ENCODE peak calls at places on chromosome 7, in five cellular contexts. One of them, this sample, is unnamed.
A peak's percentile ranks its signal among the peaks of the same experiment; 100 is the strongest.

GRCh38 chr7:122550545-122550944 is 148.4 kb downstream of the RNF133 start:
- DNase-seq in Daoy: no peak
- DNase-seq in activated CD8-positive, alpha-beta memory T cell treated with anti-CD3 and anti-CD28 coated beads for 48 hours: no peak
- DNase-seq in glutamatergic neuron: no peak
- DNase-seq in AML-193: no peak
- DNase-seq in this sample: no peak

GRCh38 chr7:107860241-107860961 is 30.6 kb upstream of the DLD start:
- DNase-seq in Daoy: no peak
- DNase-seq in activated CD8-positive, alpha-beta memory T cell treated with anti-CD3 and anti-CD28 coated beads for 48 hours: no peak
- DNase-seq in glutamatergic neuron: no peak
- DNase-seq in AML-193: no peak
- DNase-seq in this sample: no peak

GRCh38 chr7:53094827-53095226 is 59.4 kb downstream of the POM121L12 start:
- DNase-seq in Daoy: no peak
- DNase-seq in activated CD8-positive, alpha-beta memory T cell treated with anti-CD3 and anti-CD28 coated beads for 48 hours: no peak
- DNase-seq in glutamatergic neuron: no peak
- DNase-seq in AML-193: no peak
- DNase-seq in this sample: no peak

GRCh38 chr7:78794101-78794500 is 659.4 kb downstream of the MAGI2 start:
- DNase-seq in Daoy: no peak
- DNase-seq in activated CD8-positive, alpha-beta memory T cell treated with anti-CD3 and anti-CD28 coated beads for 48 hours: no peak
- DNase-seq in glutamatergic neuron: no peak
- DNase-seq in AML-193: no peak
- DNase-seq in this sample: no peak

GRCh38 chr7:1348836-1349335 is 110.4 kb downstream of the MICALL2 start:
- DNase-seq in Daoy: no peak
- DNase-seq in activated CD8-positive, alpha-beta memory T cell treated with anti-CD3 and anti-CD28 coated beads for 48 hours: no peak
- DNase-seq in glutamatergic neuron: no peak
- DNase-seq in AML-193: no peak
- DNase-seq in this sample: no peak

GRCh38 chr7:83704564-83704963 is 55.6 kb upstream of the SEMA3E start:
- DNase-seq in Daoy: peak; percentile 12
- DNase-seq in activated CD8-positive, alpha-beta memory T cell treated with anti-CD3 and anti-CD28 coated beads for 48 hours: no peak
- DNase-seq in glutamatergic neuron: no peak
- DNase-seq in AML-193: no peak
- DNase-seq in this sample: no peak

GRCh38 chr7:80134536-80135305 is at the start of gene GNAI1:
- DNase-seq in Daoy: peak; percentile 81
- DNase-seq in activated CD8-positive, alpha-beta memory T cell treated with anti-CD3 and anti-CD28 coated beads for 48 hours: peak; percentile 18
- DNase-seq in glutamatergic neuron: peak; percentile 88
- DNase-seq in AML-193: no peak
- DNase-seq in this sample: peak; percentile 51

GRCh38 chr7:133679977-133680376 is 427.1 kb downstream of the EXOC4 start:
- DNase-seq in Daoy: no peak
- DNase-seq in activated CD8-positive, alpha-beta memory T cell treated with anti-CD3 and anti-CD28 coated beads for 48 hours: no peak
- DNase-seq in glutamatergic neuron: no peak
- DNase-seq in AML-193: no peak
- DNase-seq in this sample: no peak

GRCh38 chr7:46723003-46723402 is 801.9 kb upstream of the IGFBP3 start:
- DNase-seq in Daoy: no peak
- DNase-seq in activated CD8-positive, alpha-beta memory T cell treated with anti-CD3 and anti-CD28 coated beads for 48 hours: no peak
- DNase-seq in glutamatergic neuron: no peak
- DNase-seq in AML-193: no peak
- DNase-seq in this sample: no peak

GRCh38 chr7:21730399-21730798 is 187.6 kb downstream of the DNAH11 start:
- DNase-seq in Daoy: no peak
- DNase-seq in activated CD8-positive, alpha-beta memory T cell treated with anti-CD3 and anti-CD28 coated beads for 48 hours: no peak
- DNase-seq in glutamatergic neuron: no peak
- DNase-seq in AML-193: no peak
- DNase-seq in this sample: no peak

GRCh38 chr7:5780801-5781496 is 514 bp downstream of the RNF216 start:
- DNase-seq in Daoy: peak; percentile 51
- DNase-seq in activated CD8-positive, alpha-beta memory T cell treated with anti-CD3 and anti-CD28 coated beads for 48 hours: no peak
- DNase-seq in glutamatergic neuron: peak; percentile 48
- DNase-seq in AML-193: peak; percentile 8
- DNase-seq in this sample: peak; percentile 28

GRCh38 chr7:29977926-29978652 is 11.5 kb downstream of the SCRN1 start:
- DNase-seq in Daoy: no peak
- DNase-seq in activated CD8-positive, alpha-beta memory T cell treated with anti-CD3 and anti-CD28 coated beads for 48 hours: no peak
- DNase-seq in glutamatergic neuron: peak; percentile 46
- DNase-seq in AML-193: no peak
- DNase-seq in this sample: no peak

GRCh38 chr7:47327698-47328391 is 254.1 kb downstream of the TNS3 start:
- DNase-seq in Daoy: peak; percentile 90
- DNase-seq in activated CD8-positive, alpha-beta memory T cell treated with anti-CD3 and anti-CD28 coated beads for 48 hours: no peak
- DNase-seq in glutamatergic neuron: peak; percentile 65
- DNase-seq in AML-193: no peak
- DNase-seq in this sample: no peak

GRCh38 chr7:25350074-25350473 is 121.8 kb upstream of the NPVF start:
- DNase-seq in Daoy: no peak
- DNase-seq in activated CD8-positive, alpha-beta memory T cell treated with anti-CD3 and anti-CD28 coated beads for 48 hours: no peak
- DNase-seq in glutamatergic neuron: no peak
- DNase-seq in AML-193: no peak
- DNase-seq in this sample: no peak

GRCh38 chr7:112416127-112416526 is 34.1 kb upstream of the IFRD1 start:
- DNase-seq in Daoy: no peak
- DNase-seq in activated CD8-positive, alpha-beta memory T cell treated with anti-CD3 and anti-CD28 coated beads for 48 hours: no peak
- DNase-seq in glutamatergic neuron: no peak
- DNase-seq in AML-193: no peak
- DNase-seq in this sample: no peak

GRCh38 chr7:108059526-108059925 is 56.6 kb upstream of the LAMB1 start:
- DNase-seq in Daoy: no peak
- DNase-seq in activated CD8-positive, alpha-beta memory T cell treated with anti-CD3 and anti-CD28 coated beads for 48 hours: no peak
- DNase-seq in glutamatergic neuron: no peak
- DNase-seq in AML-193: no peak
- DNase-seq in this sample: no peak

GRCh38 chr7:107594961-107595737 is 15.1 kb downstream of the BCAP29 start:
- DNase-seq in Daoy: peak; percentile 84
- DNase-seq in activated CD8-positive, alpha-beta memory T cell treated with anti-CD3 and anti-CD28 coated beads for 48 hours: no peak
- DNase-seq in glutamatergic neuron: no peak
- DNase-seq in AML-193: no peak
- DNase-seq in this sample: no peak

GRCh38 chr7:130794619-130794922 is 60.6 kb upstream of the KLF14 start:
- DNase-seq in Daoy: no peak
- DNase-seq in activated CD8-positive, alpha-beta memory T cell treated with anti-CD3 and anti-CD28 coated beads for 48 hours: no peak
- DNase-seq in glutamatergic neuron: no peak
- DNase-seq in AML-193: no peak
- DNase-seq in this sample: no peak

GRCh38 chr7:55439627-55440026 is 74.5 kb downstream of the LANCL2 start:
- DNase-seq in Daoy: no peak
- DNase-seq in activated CD8-positive, alpha-beta memory T cell treated with anti-CD3 and anti-CD28 coated beads for 48 hours: no peak
- DNase-seq in glutamatergic neuron: no peak
- DNase-seq in AML-193: no peak
- DNase-seq in this sample: no peak

GRCh38 chr7:157689269-157690057 is 352.7 kb downstream of the DNAJB6 start:
- DNase-seq in Daoy: peak; percentile 71
- DNase-seq in activated CD8-positive, alpha-beta memory T cell treated with anti-CD3 and anti-CD28 coated beads for 48 hours: no peak
- DNase-seq in glutamatergic neuron: no peak
- DNase-seq in AML-193: no peak
- DNase-seq in this sample: no peak

GRCh38 chr7:79872171-79872570 is 262.5 kb upstream of the GNAI1 start:
- DNase-seq in Daoy: no peak
- DNase-seq in activated CD8-positive, alpha-beta memory T cell treated with anti-CD3 and anti-CD28 coated beads for 48 hours: no peak
- DNase-seq in glutamatergic neuron: no peak
- DNase-seq in AML-193: no peak
- DNase-seq in this sample: no peak

GRCh38 chr7:138935438-138936079 is 45.6 kb downstream of the KIAA1549 start:
- DNase-seq in Daoy: peak; percentile 93
- DNase-seq in activated CD8-positive, alpha-beta memory T cell treated with anti-CD3 and anti-CD28 coated beads for 48 hours: no peak
- DNase-seq in glutamatergic neuron: peak; percentile 56
- DNase-seq in AML-193: no peak
- DNase-seq in this sample: peak; percentile 56

GRCh38 chr7:75617634-75618234 is 121.0 kb downstream of the HIP1 start:
- DNase-seq in Daoy: peak; percentile 50
- DNase-seq in activated CD8-positive, alpha-beta memory T cell treated with anti-CD3 and anti-CD28 coated beads for 48 hours: no peak
- DNase-seq in glutamatergic neuron: peak; percentile 48
- DNase-seq in AML-193: peak; percentile 100
- DNase-seq in this sample: no peak

GRCh38 chr7:123979876-123980275 is 53.0 kb downstream of the TMEM229A start:
- DNase-seq in Daoy: peak; percentile 54
- DNase-seq in activated CD8-positive, alpha-beta memory T cell treated with anti-CD3 and anti-CD28 coated beads for 48 hours: no peak
- DNase-seq in glutamatergic neuron: no peak
- DNase-seq in AML-193: no peak
- DNase-seq in this sample: no peak

GRCh38 chr7:27141591-27142561 is 1.6 kb downstream of the HOXA5 start:
- DNase-seq in Daoy: peak; percentile 78
- DNase-seq in activated CD8-positive, alpha-beta memory T cell treated with anti-CD3 and anti-CD28 coated beads for 48 hours: no peak
- DNase-seq in glutamatergic neuron: no peak
- DNase-seq in AML-193: no peak
- DNase-seq in this sample: no peak

GRCh38 chr7:135729230-135729629 is 1.2 kb upstream of the SLC13A4 start:
- DNase-seq in Daoy: no peak
- DNase-seq in activated CD8-positive, alpha-beta memory T cell treated with anti-CD3 and anti-CD28 coated beads for 48 hours: no peak
- DNase-seq in glutamatergic neuron: no peak
- DNase-seq in AML-193: no peak
- DNase-seq in this sample: no peak

GRCh38 chr7:85928500-85928899 is 715.2 kb upstream of the GRM3 start:
- DNase-seq in Daoy: no peak
- DNase-seq in activated CD8-positive, alpha-beta memory T cell treated with anti-CD3 and anti-CD28 coated beads for 48 hours: no peak
- DNase-seq in glutamatergic neuron: no peak
- DNase-seq in AML-193: no peak
- DNase-seq in this sample: no peak